ENCODE peak calls at places on chromosomes 6 and 20, in seven cellular contexts. One of them, this sample, is unnamed.

GRCh38 chr6:3296537-3297453 is 38.0 kb downstream of the PSMG4 start:
- DNase-seq in Calu3: no peak
- DNase-seq in HT1080: peak
- DNase-seq in stimulated activated effector memory CD8-positive, alpha-beta T cell treated with anti-CD3 and anti-CD28 coated beads, Interleukin-12 subunit alpha, Interleukin-12 subunit beta, amount 100 ng/mL, for 72 hours: no peak
- DNase-seq in naive thymus-derived CD8-positive, alpha-beta T cell: no peak
- DNase-seq in NCI-H2171 treated with DMSO at 0.1 percent for 48 hours: no peak
- DNase-seq in NCI-H774: no peak
- DNase-seq in this sample: no peak

GRCh38 chr6:166608819-166609218 is 18.2 kb downstream of the RPS6KA2 start:
- DNase-seq in NCI-H774: no peak
- DNase-seq in Calu3: no peak
- DNase-seq in naive thymus-derived CD8-positive, alpha-beta T cell: no peak
- DNase-seq in stimulated activated effector memory CD8-positive, alpha-beta T cell treated with anti-CD3 and anti-CD28 coated beads, Interleukin-12 subunit alpha, Interleukin-12 subunit beta, amount 100 ng/mL, for 72 hours: no peak
- DNase-seq in HT1080: no peak
- DNase-seq in NCI-H2171 treated with DMSO at 0.1 percent for 48 hours: no peak
- DNase-seq in this sample: no peak

GRCh38 chr6:144659202-144659731 is 374.1 kb downstream of the UTRN start:
- DNase-seq in naive thymus-derived CD8-positive, alpha-beta T cell: no peak
- DNase-seq in stimulated activated effector memory CD8-positive, alpha-beta T cell treated with anti-CD3 and anti-CD28 coated beads, Interleukin-12 subunit alpha, Interleukin-12 subunit beta, amount 100 ng/mL, for 72 hours: no peak
- DNase-seq in Calu3: peak
- DNase-seq in HT1080: no peak
- DNase-seq in NCI-H2171 treated with DMSO at 0.1 percent for 48 hours: no peak
- DNase-seq in NCI-H774: peak
- DNase-seq in this sample: no peak

GRCh38 chr6:68756454-68757375 is 121.6 kb downstream of the ADGRB3 start:
- DNase-seq in Calu3: no peak
- DNase-seq in NCI-H774: no peak
- DNase-seq in stimulated activated effector memory CD8-positive, alpha-beta T cell treated with anti-CD3 and anti-CD28 coated beads, Interleukin-12 subunit alpha, Interleukin-12 subunit beta, amount 100 ng/mL, for 72 hours: no peak
- DNase-seq in NCI-H2171 treated with DMSO at 0.1 percent for 48 hours: peak
- DNase-seq in HT1080: no peak
- DNase-seq in naive thymus-derived CD8-positive, alpha-beta T cell: no peak
- DNase-seq in this sample: no peak

GRCh38 chr6:33746036-33746600 is 587 bp downstream of the IP6K3 start:
- DNase-seq in naive thymus-derived CD8-positive, alpha-beta T cell: no peak
- DNase-seq in NCI-H774: no peak
- DNase-seq in Calu3: no peak
- DNase-seq in NCI-H2171 treated with DMSO at 0.1 percent for 48 hours: peak
- DNase-seq in stimulated activated effector memory CD8-positive, alpha-beta T cell treated with anti-CD3 and anti-CD28 coated beads, Interleukin-12 subunit alpha, Interleukin-12 subunit beta, amount 100 ng/mL, for 72 hours: no peak
- DNase-seq in HT1080: peak
- DNase-seq in this sample: no peak

GRCh38 chr6:30107756-30108155 is 5.1 kb downstream of the TRIM31 start:
- DNase-seq in naive thymus-derived CD8-positive, alpha-beta T cell: no peak
- DNase-seq in stimulated activated effector memory CD8-positive, alpha-beta T cell treated with anti-CD3 and anti-CD28 coated beads, Interleukin-12 subunit alpha, Interleukin-12 subunit beta, amount 100 ng/mL, for 72 hours: no peak
- DNase-seq in Calu3: no peak
- DNase-seq in HT1080: no peak
- DNase-seq in NCI-H2171 treated with DMSO at 0.1 percent for 48 hours: no peak
- DNase-seq in NCI-H774: no peak
- DNase-seq in this sample: no peak

GRCh38 chr6:44156494-44157151 is 2.0 kb upstream of the CAPN11 start:
- DNase-seq in stimulated activated effector memory CD8-positive, alpha-beta T cell treated with anti-CD3 and anti-CD28 coated beads, Interleukin-12 subunit alpha, Interleukin-12 subunit beta, amount 100 ng/mL, for 72 hours: no peak
- DNase-seq in NCI-H774: no peak
- DNase-seq in HT1080: no peak
- DNase-seq in NCI-H2171 treated with DMSO at 0.1 percent for 48 hours: no peak
- DNase-seq in naive thymus-derived CD8-positive, alpha-beta T cell: no peak
- DNase-seq in Calu3: no peak
- DNase-seq in this sample: no peak

GRCh38 chr20:4299773-4300172 is 284.4 kb upstream of the RNF24 start:
- DNase-seq in HT1080: no peak
- DNase-seq in NCI-H2171 treated with DMSO at 0.1 percent for 48 hours: no peak
- DNase-seq in NCI-H774: no peak
- DNase-seq in Calu3: no peak
- DNase-seq in stimulated activated effector memory CD8-positive, alpha-beta T cell treated with anti-CD3 and anti-CD28 coated beads, Interleukin-12 subunit alpha, Interleukin-12 subunit beta, amount 100 ng/mL, for 72 hours: no peak
- DNase-seq in naive thymus-derived CD8-positive, alpha-beta T cell: no peak
- DNase-seq in this sample: no peak

GRCh38 chr6:129191275-129191674 is 308.3 kb downstream of the LAMA2 start:
- DNase-seq in NCI-H774: no peak
- DNase-seq in naive thymus-derived CD8-positive, alpha-beta T cell: no peak
- DNase-seq in Calu3: no peak
- DNase-seq in stimulated activated effector memory CD8-positive, alpha-beta T cell treated with anti-CD3 and anti-CD28 coated beads, Interleukin-12 subunit alpha, Interleukin-12 subunit beta, amount 100 ng/mL, for 72 hours: no peak
- DNase-seq in HT1080: no peak
- DNase-seq in NCI-H2171 treated with DMSO at 0.1 percent for 48 hours: no peak
- DNase-seq in this sample: no peak

GRCh38 chr6:80608881-80609280 is 502.4 kb downstream of the BCKDHB start:
- DNase-seq in NCI-H774: no peak
- DNase-seq in NCI-H2171 treated with DMSO at 0.1 percent for 48 hours: no peak
- DNase-seq in naive thymus-derived CD8-positive, alpha-beta T cell: no peak
- DNase-seq in HT1080: peak
- DNase-seq in stimulated activated effector memory CD8-positive, alpha-beta T cell treated with anti-CD3 and anti-CD28 coated beads, Interleukin-12 subunit alpha, Interleukin-12 subunit beta, amount 100 ng/mL, for 72 hours: no peak
- DNase-seq in Calu3: no peak
- DNase-seq in this sample: no peak

GRCh38 chr6:87391334-87391733 is 16.4 kb upstream of the CFAP206 start:
- DNase-seq in Calu3: peak
- DNase-seq in naive thymus-derived CD8-positive, alpha-beta T cell: no peak
- DNase-seq in NCI-H2171 treated with DMSO at 0.1 percent for 48 hours: peak
- DNase-seq in HT1080: peak
- DNase-seq in stimulated activated effector memory CD8-positive, alpha-beta T cell treated with anti-CD3 and anti-CD28 coated beads, Interleukin-12 subunit alpha, Interleukin-12 subunit beta, amount 100 ng/mL, for 72 hours: no peak
- DNase-seq in NCI-H774: peak
- DNase-seq in this sample: no peak

GRCh38 chr20:46507760-46508407 is 5.5 kb downstream of the ZNF334 start:
- DNase-seq in stimulated activated effector memory CD8-positive, alpha-beta T cell treated with anti-CD3 and anti-CD28 coated beads, Interleukin-12 subunit alpha, Interleukin-12 subunit beta, amount 100 ng/mL, for 72 hours: no peak
- DNase-seq in HT1080: no peak
- DNase-seq in NCI-H774: no peak
- DNase-seq in naive thymus-derived CD8-positive, alpha-beta T cell: no peak
- DNase-seq in NCI-H2171 treated with DMSO at 0.1 percent for 48 hours: no peak
- DNase-seq in Calu3: no peak
- DNase-seq in this sample: no peak

GRCh38 chr6:155586036-155586557 is 130.5 kb upstream of the NOX3 start:
- DNase-seq in naive thymus-derived CD8-positive, alpha-beta T cell: no peak
- DNase-seq in NCI-H2171 treated with DMSO at 0.1 percent for 48 hours: no peak
- DNase-seq in HT1080: no peak
- DNase-seq in Calu3: no peak
- DNase-seq in NCI-H774: no peak
- DNase-seq in stimulated activated effector memory CD8-positive, alpha-beta T cell treated with anti-CD3 and anti-CD28 coated beads, Interleukin-12 subunit alpha, Interleukin-12 subunit beta, amount 100 ng/mL, for 72 hours: no peak
- DNase-seq in this sample: no peak

GRCh38 chr20:47272893-47273590 is 83.5 kb downstream of the ZMYND8 start:
- DNase-seq in HT1080: peak
- DNase-seq in stimulated activated effector memory CD8-positive, alpha-beta T cell treated with anti-CD3 and anti-CD28 coated beads, Interleukin-12 subunit alpha, Interleukin-12 subunit beta, amount 100 ng/mL, for 72 hours: peak
- DNase-seq in Calu3: peak
- DNase-seq in NCI-H774: peak
- DNase-seq in NCI-H2171 treated with DMSO at 0.1 percent for 48 hours: peak
- DNase-seq in naive thymus-derived CD8-positive, alpha-beta T cell: peak
- DNase-seq in this sample: no peak

GRCh38 chr6:138382498-138383265 is 5.0 kb downstream of the SMIM28 start:
- DNase-seq in NCI-H774: no peak
- DNase-seq in Calu3: no peak
- DNase-seq in stimulated activated effector memory CD8-positive, alpha-beta T cell treated with anti-CD3 and anti-CD28 coated beads, Interleukin-12 subunit alpha, Interleukin-12 subunit beta, amount 100 ng/mL, for 72 hours: no peak
- DNase-seq in NCI-H2171 treated with DMSO at 0.1 percent for 48 hours: no peak
- DNase-seq in naive thymus-derived CD8-positive, alpha-beta T cell: no peak
- DNase-seq in HT1080: peak
- DNase-seq in this sample: no peak

GRCh38 chr20:1274485-1275313 is 8.6 kb downstream of the SNPH start:
- DNase-seq in Calu3: no peak
- DNase-seq in HT1080: no peak
- DNase-seq in naive thymus-derived CD8-positive, alpha-beta T cell: no peak
- DNase-seq in NCI-H774: peak
- DNase-seq in stimulated activated effector memory CD8-positive, alpha-beta T cell treated with anti-CD3 and anti-CD28 coated beads, Interleukin-12 subunit alpha, Interleukin-12 subunit beta, amount 100 ng/mL, for 72 hours: no peak
- DNase-seq in NCI-H2171 treated with DMSO at 0.1 percent for 48 hours: peak
- DNase-seq in this sample: no peak

GRCh38 chr6:82362868-82363267 is 749 bp upstream of the TPBG start:
- DNase-seq in naive thymus-derived CD8-positive, alpha-beta T cell: no peak
- DNase-seq in HT1080: peak
- DNase-seq in NCI-H774: no peak
- DNase-seq in stimulated activated effector memory CD8-positive, alpha-beta T cell treated with anti-CD3 and anti-CD28 coated beads, Interleukin-12 subunit alpha, Interleukin-12 subunit beta, amount 100 ng/mL, for 72 hours: no peak
- DNase-seq in NCI-H2171 treated with DMSO at 0.1 percent for 48 hours: no peak
- DNase-seq in Calu3: no peak
- DNase-seq in this sample: no peak

GRCh38 chr6:137765044-137765443 is 102.0 kb upstream of the TNFAIP3 start:
- DNase-seq in HT1080: no peak
- DNase-seq in stimulated activated effector memory CD8-positive, alpha-beta T cell treated with anti-CD3 and anti-CD28 coated beads, Interleukin-12 subunit alpha, Interleukin-12 subunit beta, amount 100 ng/mL, for 72 hours: no peak
- DNase-seq in Calu3: no peak
- DNase-seq in naive thymus-derived CD8-positive, alpha-beta T cell: no peak
- DNase-seq in NCI-H2171 treated with DMSO at 0.1 percent for 48 hours: no peak
- DNase-seq in NCI-H774: no peak
- DNase-seq in this sample: no peak

GRCh38 chr20:24737212-24737850 is 211.7 kb upstream of the CST7 start:
- DNase-seq in HT1080: no peak
- DNase-seq in Calu3: no peak
- DNase-seq in NCI-H2171 treated with DMSO at 0.1 percent for 48 hours: no peak
- DNase-seq in stimulated activated effector memory CD8-positive, alpha-beta T cell treated with anti-CD3 and anti-CD28 coated beads, Interleukin-12 subunit alpha, Interleukin-12 subunit beta, amount 100 ng/mL, for 72 hours: no peak
- DNase-seq in NCI-H774: no peak
- DNase-seq in naive thymus-derived CD8-positive, alpha-beta T cell: no peak
- DNase-seq in this sample: no peak

GRCh38 chr6:112172540-112172939 is 81.8 kb downstream of the LAMA4 start:
- DNase-seq in naive thymus-derived CD8-positive, alpha-beta T cell: no peak
- DNase-seq in NCI-H2171 treated with DMSO at 0.1 percent for 48 hours: no peak
- DNase-seq in HT1080: no peak
- DNase-seq in stimulated activated effector memory CD8-positive, alpha-beta T cell treated with anti-CD3 and anti-CD28 coated beads, Interleukin-12 subunit alpha, Interleukin-12 subunit beta, amount 100 ng/mL, for 72 hours: no peak
- DNase-seq in Calu3: no peak
- DNase-seq in NCI-H774: no peak
- DNase-seq in this sample: no peak

GRCh38 chr6:88840806-88841539 is 122.4 kb downstream of the RNGTT start:
- DNase-seq in NCI-H2171 treated with DMSO at 0.1 percent for 48 hours: no peak
- DNase-seq in NCI-H774: peak
- DNase-seq in HT1080: no peak
- DNase-seq in stimulated activated effector memory CD8-positive, alpha-beta T cell treated with anti-CD3 and anti-CD28 coated beads, Interleukin-12 subunit alpha, Interleukin-12 subunit beta, amount 100 ng/mL, for 72 hours: no peak
- DNase-seq in Calu3: no peak
- DNase-seq in naive thymus-derived CD8-positive, alpha-beta T cell: no peak
- DNase-seq in this sample: no peak

GRCh38 chr6:158970640-158971291 is 29.2 kb downstream of the RSPH3 start:
- DNase-seq in HT1080: no peak
- DNase-seq in naive thymus-derived CD8-positive, alpha-beta T cell: no peak
- DNase-seq in stimulated activated effector memory CD8-positive, alpha-beta T cell treated with anti-CD3 and anti-CD28 coated beads, Interleukin-12 subunit alpha, Interleukin-12 subunit beta, amount 100 ng/mL, for 72 hours: no peak
- DNase-seq in NCI-H774: peak
- DNase-seq in NCI-H2171 treated with DMSO at 0.1 percent for 48 hours: peak
- DNase-seq in Calu3: no peak
- DNase-seq in this sample: no peak

GRCh38 chr20:17897566-17898307 is 70.9 kb downstream of the SNX5 start:
- DNase-seq in NCI-H2171 treated with DMSO at 0.1 percent for 48 hours: no peak
- DNase-seq in Calu3: no peak
- DNase-seq in stimulated activated effector memory CD8-positive, alpha-beta T cell treated with anti-CD3 and anti-CD28 coated beads, Interleukin-12 subunit alpha, Interleukin-12 subunit beta, amount 100 ng/mL, for 72 hours: no peak
- DNase-seq in naive thymus-derived CD8-positive, alpha-beta T cell: no peak
- DNase-seq in HT1080: no peak
- DNase-seq in NCI-H774: no peak
- DNase-seq in this sample: no peak

GRCh38 chr20:51354769-51355319 is 187.7 kb downstream of the NFATC2 start:
- DNase-seq in naive thymus-derived CD8-positive, alpha-beta T cell: no peak
- DNase-seq in HT1080: peak
- DNase-seq in Calu3: no peak
- DNase-seq in stimulated activated effector memory CD8-positive, alpha-beta T cell treated with anti-CD3 and anti-CD28 coated beads, Interleukin-12 subunit alpha, Interleukin-12 subunit beta, amount 100 ng/mL, for 72 hours: no peak
- DNase-seq in NCI-H774: no peak
- DNase-seq in NCI-H2171 treated with DMSO at 0.1 percent for 48 hours: peak
- DNase-seq in this sample: no peak

GRCh38 chr6:75266716-75267291 is 17.8 kb downstream of the TMEM30A start:
- DNase-seq in naive thymus-derived CD8-positive, alpha-beta T cell: no peak
- DNase-seq in NCI-H2171 treated with DMSO at 0.1 percent for 48 hours: peak
- DNase-seq in Calu3: no peak
- DNase-seq in stimulated activated effector memory CD8-positive, alpha-beta T cell treated with anti-CD3 and anti-CD28 coated beads, Interleukin-12 subunit alpha, Interleukin-12 subunit beta, amount 100 ng/mL, for 72 hours: no peak
- DNase-seq in HT1080: peak
- DNase-seq in NCI-H774: peak
- DNase-seq in this sample: no peak

GRCh38 chr20:31990958-31991705 is 19.1 kb upstream of the CCM2L start:
- DNase-seq in naive thymus-derived CD8-positive, alpha-beta T cell: no peak
- DNase-seq in HT1080: no peak
- DNase-seq in Calu3: no peak
- DNase-seq in stimulated activated effector memory CD8-positive, alpha-beta T cell treated with anti-CD3 and anti-CD28 coated beads, Interleukin-12 subunit alpha, Interleukin-12 subunit beta, amount 100 ng/mL, for 72 hours: no peak
- DNase-seq in NCI-H774: no peak
- DNase-seq in NCI-H2171 treated with DMSO at 0.1 percent for 48 hours: peak
- DNase-seq in this sample: no peak

GRCh38 chr20:20425785-20426471 is 58.0 kb downstream of the INSM1 start:
- DNase-seq in stimulated activated effector memory CD8-positive, alpha-beta T cell treated with anti-CD3 and anti-CD28 coated beads, Interleukin-12 subunit alpha, Interleukin-12 subunit beta, amount 100 ng/mL, for 72 hours: no peak
- DNase-seq in naive thymus-derived CD8-positive, alpha-beta T cell: no peak
- DNase-seq in NCI-H2171 treated with DMSO at 0.1 percent for 48 hours: no peak
- DNase-seq in HT1080: no peak
- DNase-seq in NCI-H774: no peak
- DNase-seq in Calu3: no peak
- DNase-seq in this sample: no peak

GRCh38 chr20:8646026-8646425 is 422.9 kb upstream of the PLCB4 start:
- DNase-seq in NCI-H2171 treated with DMSO at 0.1 percent for 48 hours: peak
- DNase-seq in NCI-H774: no peak
- DNase-seq in naive thymus-derived CD8-positive, alpha-beta T cell: no peak
- DNase-seq in Calu3: no peak
- DNase-seq in stimulated activated effector memory CD8-positive, alpha-beta T cell treated with anti-CD3 and anti-CD28 coated beads, Interleukin-12 subunit alpha, Interleukin-12 subunit beta, amount 100 ng/mL, for 72 hours: no peak
- DNase-seq in HT1080: peak
- DNase-seq in this sample: no peak

GRCh38 chr20:23049201-23049932 is at the start of gene THBD:
- DNase-seq in NCI-H774: peak
- DNase-seq in NCI-H2171 treated with DMSO at 0.1 percent for 48 hours: no peak
- DNase-seq in stimulated activated effector memory CD8-positive, alpha-beta T cell treated with anti-CD3 and anti-CD28 coated beads, Interleukin-12 subunit alpha, Interleukin-12 subunit beta, amount 100 ng/mL, for 72 hours: no peak
- DNase-seq in naive thymus-derived CD8-positive, alpha-beta T cell: no peak
- DNase-seq in HT1080: no peak
- DNase-seq in Calu3: peak
- DNase-seq in this sample: no peak

GRCh38 chr20:47125553-47126373 is 230.7 kb downstream of the ZMYND8 start:
- DNase-seq in NCI-H2171 treated with DMSO at 0.1 percent for 48 hours: peak
- DNase-seq in HT1080: no peak
- DNase-seq in NCI-H774: no peak
- DNase-seq in Calu3: peak
- DNase-seq in naive thymus-derived CD8-positive, alpha-beta T cell: no peak
- DNase-seq in stimulated activated effector memory CD8-positive, alpha-beta T cell treated with anti-CD3 and anti-CD28 coated beads, Interleukin-12 subunit alpha, Interleukin-12 subunit beta, amount 100 ng/mL, for 72 hours: no peak
- DNase-seq in this sample: no peak

GRCh38 chr6:157143885-157144795 is 179.2 kb downstream of the TMEM242 start:
- DNase-seq in naive thymus-derived CD8-positive, alpha-beta T cell: no peak
- DNase-seq in NCI-H774: no peak
- DNase-seq in stimulated activated effector memory CD8-positive, alpha-beta T cell treated with anti-CD3 and anti-CD28 coated beads, Interleukin-12 subunit alpha, Interleukin-12 subunit beta, amount 100 ng/mL, for 72 hours: no peak
- DNase-seq in NCI-H2171 treated with DMSO at 0.1 percent for 48 hours: no peak
- DNase-seq in HT1080: no peak
- DNase-seq in Calu3: no peak
- DNase-seq in this sample: no peak

GRCh38 chr6:113636357-113636824 is 220.8 kb upstream of the MARCKS start:
- DNase-seq in stimulated activated effector memory CD8-positive, alpha-beta T cell treated with anti-CD3 and anti-CD28 coated beads, Interleukin-12 subunit alpha, Interleukin-12 subunit beta, amount 100 ng/mL, for 72 hours: no peak
- DNase-seq in Calu3: no peak
- DNase-seq in HT1080: no peak
- DNase-seq in NCI-H2171 treated with DMSO at 0.1 percent for 48 hours: no peak
- DNase-seq in NCI-H774: no peak
- DNase-seq in naive thymus-derived CD8-positive, alpha-beta T cell: no peak
- DNase-seq in this sample: no peak

GRCh38 chr6:91633374-91634184 is 1046.7 kb upstream of the MAP3K7 start:
- DNase-seq in HT1080: no peak
- DNase-seq in naive thymus-derived CD8-positive, alpha-beta T cell: no peak
- DNase-seq in NCI-H774: no peak
- DNase-seq in NCI-H2171 treated with DMSO at 0.1 percent for 48 hours: no peak
- DNase-seq in stimulated activated effector memory CD8-positive, alpha-beta T cell treated with anti-CD3 and anti-CD28 coated beads, Interleukin-12 subunit alpha, Interleukin-12 subunit beta, amount 100 ng/mL, for 72 hours: no peak
- DNase-seq in Calu3: no peak
- DNase-seq in this sample: no peak

This sample was measured in activated B cell treated with CpG ODN at 0.5 μM for 24 hours.